ENCODE peak calls at places on chromosomes 16 and 17, in four cellular contexts. R is HCT116, V is Peyer's patch, K is dorsolateral prefrontal cortex. W is an unnamed sample.

GRCh38 chr16:861446-861845 is 60.9 kb upstream of the GNG13 start:
- DNase-seq in R (no peak), V (no peak), K (no peak), W (no peak)

GRCh38 chr17:48725294-48726064 is 2.5 kb downstream of the PRAC2 start:
- DNase-seq in R (no peak), V (no peak), K (no peak), W (no peak)

GRCh38 chr17:5873781-5874180 is 196.4 kb upstream of the WSCD1 start:
- DNase-seq in R (no peak), V (no peak), K (no peak), W (no peak)

GRCh38 chr17:1486802-1487695 is 5.4 kb downstream of the MYO1C start:
- DNase-seq in R (peak; percentile 68), V (peak; percentile 93), K (no peak), W (peak; percentile 73)

GRCh38 chr17:35259001-35259400 is 16.1 kb downstream of the SLFN5 start:
- DNase-seq in R (no peak), V (no peak), K (no peak), W (no peak)

GRCh38 chr17:83155128-83156081 is 76.0 kb downstream of the METRNL start:
- DNase-seq in R (no peak), V (no peak), K (no peak), W (no peak)

GRCh38 chr17:80124351-80124981 is 22.5 kb downstream of the EIF4A3 start:
- DNase-seq in R (peak; percentile 29), V (peak; percentile 41), K (no peak), W (no peak)

GRCh38 chr16:46808997-46809396 is 22.0 kb downstream of the C16orf87 start:
- DNase-seq in R (no peak), V (peak; percentile 62), K (no peak), W (no peak)

GRCh38 chr16:21277927-21278706 is at the start of gene CRYM:
- DNase-seq in R (no peak), V (peak; percentile 87), K (peak; percentile 65), W (peak; percentile 13)

GRCh38 chr17:82848022-82848592 is 8.3 kb upstream of the ZNF750 start:
- DNase-seq in R (no peak), V (peak; percentile 85), K (no peak), W (peak; percentile 19)

GRCh38 chr17:78956254-78956653 is 23.5 kb downstream of the LGALS3BP start:
- DNase-seq in R (no peak), V (no peak), K (no peak), W (no peak)

GRCh38 chr17:78951967-78952551 is 26.9 kb upstream of the TIMP2 start:
- DNase-seq in R (no peak), V (no peak), K (no peak), W (no peak)

GRCh38 chr17:78954684-78955083 is 25.0 kb downstream of the LGALS3BP start:
- DNase-seq in R (no peak), V (no peak), K (no peak), W (no peak)

GRCh38 chr17:78952706-78953105 is 27.0 kb downstream of the LGALS3BP start:
- DNase-seq in R (no peak), V (no peak), K (no peak), W (no peak)

DNA sequence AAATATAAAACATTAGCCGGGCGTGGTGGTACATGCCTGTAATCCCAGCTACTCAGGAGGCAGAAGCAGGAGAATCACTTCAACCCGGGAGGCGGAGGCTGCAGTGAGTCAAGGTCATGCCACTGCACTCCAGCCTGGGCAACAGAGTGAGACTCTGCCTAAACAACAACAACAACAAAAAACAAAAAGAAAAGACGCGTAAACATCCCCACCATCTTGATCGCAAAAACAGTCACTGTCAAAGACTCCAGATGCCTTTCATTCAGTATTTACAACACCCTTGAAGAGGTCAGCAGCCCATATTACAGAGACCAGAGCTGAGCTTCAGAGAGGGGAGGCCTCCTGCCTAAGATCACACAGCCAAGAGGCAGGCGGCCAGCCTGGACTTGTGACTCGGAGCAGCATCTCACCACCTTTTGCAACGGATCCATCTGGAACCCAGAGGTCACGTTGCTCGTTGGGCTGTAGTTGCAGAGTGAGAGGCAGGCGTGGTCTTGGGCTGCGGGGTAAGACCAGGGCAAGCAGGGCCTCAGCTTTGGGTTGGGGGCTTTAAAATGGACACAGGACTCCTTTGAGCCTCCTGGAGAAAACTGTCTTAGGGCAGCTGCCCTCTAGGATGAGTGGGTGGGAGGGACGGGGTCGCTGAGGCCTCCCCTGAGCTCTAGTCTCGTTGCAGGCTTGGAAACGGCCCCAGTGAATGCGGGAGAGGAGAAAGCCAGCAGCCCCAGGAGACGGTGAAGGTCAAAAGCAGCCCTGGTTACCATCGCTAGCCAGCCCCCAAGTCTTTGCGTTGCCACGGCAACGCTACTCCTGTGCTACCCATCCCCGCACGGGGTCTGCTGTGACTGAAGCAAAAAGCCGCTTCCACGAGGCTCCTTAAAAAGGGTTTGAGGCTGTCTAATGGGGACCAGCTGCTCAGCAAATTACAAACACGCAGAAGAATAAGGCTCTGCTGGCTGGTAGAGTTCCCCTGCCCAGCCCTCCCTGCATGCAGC is 26.1 kb downstream of the LGALS3BP start:
- DNase-seq in R (no peak), V (no peak), K (no peak), W (no peak)
- H3K27me3 ChIP-seq in R (no peaks in the 10 kb centered on the region), V (no peaks in the 10 kb centered on the region), K (no peaks in the 10 kb centered on the region), W (no peaks in the 10 kb centered on the region)

GRCh38 chr17:50967795-50968194 is 101.6 kb upstream of the TOB1 start:
- DNase-seq in R (no peak), V (no peak), K (no peak), W (no peak)
- H3K27ac ChIP-seq in R (no peak overlapping the region), V (no peak overlapping the region), K (peak overlapping the region; percentile 38), W (no peak overlapping the region)

DNA sequence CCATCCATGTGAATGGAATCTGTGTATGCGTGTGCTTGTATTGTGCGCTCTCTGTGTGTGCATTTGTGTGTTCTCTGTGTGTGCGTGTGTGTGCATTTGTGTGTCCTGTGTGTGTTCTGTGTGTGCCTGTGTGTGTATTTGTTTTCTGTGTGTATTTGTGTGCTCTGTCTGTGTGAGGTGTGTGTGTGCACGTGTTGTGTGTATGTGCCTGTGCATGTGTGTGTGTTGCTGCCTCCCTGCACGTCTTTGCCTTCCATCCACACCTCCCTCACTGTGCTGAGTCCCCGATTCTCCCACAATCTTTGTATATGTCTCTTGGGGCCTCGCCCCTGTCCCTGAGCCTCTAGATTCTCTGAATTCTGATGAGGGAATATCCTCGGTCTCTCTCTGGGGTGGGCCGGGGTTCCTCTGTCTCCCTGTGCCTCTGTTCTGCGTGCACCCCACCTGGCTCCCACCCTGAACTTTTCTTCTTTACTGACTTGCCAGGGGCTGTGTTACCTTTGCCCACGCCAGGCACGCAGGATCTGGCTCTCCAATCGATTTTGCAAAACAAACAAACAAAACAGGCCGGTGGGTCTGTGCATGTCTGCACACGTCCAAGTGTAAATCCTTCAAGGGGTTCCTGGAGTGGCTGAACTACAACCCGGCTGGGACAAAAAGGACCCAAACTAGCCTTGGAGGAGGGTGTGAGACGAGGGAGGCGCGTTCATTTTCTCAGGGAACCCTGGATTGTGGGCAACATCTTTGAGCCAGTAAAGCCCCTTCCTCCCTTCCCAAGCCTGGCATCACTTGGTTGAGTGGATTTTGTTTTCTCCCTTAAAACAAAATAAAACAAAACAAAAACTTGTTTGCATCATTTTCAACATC is 8.1 kb upstream of the FOXF1 start:
- DNase-seq in R (no peak), V (no peak), K (no peak), W (no peak)
- H3K27me3 ChIP-seq in R (peaks cover 49% of the 10 kb centered on the region), V (no peaks in the 10 kb centered on the region), K (peaks cover 85% of the 10 kb centered on the region), W (peaks cover 10% of the 10 kb centered on the region)

GRCh38 chr17:8300226-8300625 is 5.0 kb upstream of the SLC25A35 start:
- DNase-seq in R (no peak), V (no peak), K (no peak), W (no peak)
- H3K27ac ChIP-seq in R (no peak overlapping the region), V (no peak overlapping the region), K (no peak overlapping the region), W (no peak overlapping the region)

W was measured in naive thymus-derived CD4-positive, alpha-beta T cell.